ENCODE peak calls at places on chromosomes 2 and 18, in five cellular contexts. One of them, this sample, is unnamed.

GRCh38 chr2:154963509-154963908 is 265.0 kb downstream of the KCNJ3 start:
- DNase-seq in left ventricle myocardium superior: no peak
- DNase-seq in stimulated activated CD4-positive, alpha-beta T cell treated with anti-CD3 and anti-CD28 coated beads, Interleukin-15, amount 100 ng/mL, for 24 hours: no peak
- DNase-seq in activated CD4-positive, CD25-positive, alpha-beta regulatory T cell treated with anti-CD3 and anti-CD28 coated beads, Interleukin-2, amount 50 U/mL, for 16 hours: no peak
- DNase-seq in CD4-positive, alpha-beta memory T cell: no peak
- DNase-seq in this sample: no peak

GRCh38 chr2:54439582-54439981 is 16.5 kb upstream of the SPTBN1 start:
- DNase-seq in activated CD4-positive, CD25-positive, alpha-beta regulatory T cell treated with anti-CD3 and anti-CD28 coated beads, Interleukin-2, amount 50 U/mL, for 16 hours: no peak
- DNase-seq in left ventricle myocardium superior: no peak
- DNase-seq in stimulated activated CD4-positive, alpha-beta T cell treated with anti-CD3 and anti-CD28 coated beads, Interleukin-15, amount 100 ng/mL, for 24 hours: no peak
- DNase-seq in CD4-positive, alpha-beta memory T cell: no peak
- DNase-seq in this sample: no peak

GRCh38 chr2:33791625-33792024 is 192.5 kb upstream of the FAM98A start:
- DNase-seq in activated CD4-positive, CD25-positive, alpha-beta regulatory T cell treated with anti-CD3 and anti-CD28 coated beads, Interleukin-2, amount 50 U/mL, for 16 hours: no peak
- DNase-seq in stimulated activated CD4-positive, alpha-beta T cell treated with anti-CD3 and anti-CD28 coated beads, Interleukin-15, amount 100 ng/mL, for 24 hours: no peak
- DNase-seq in left ventricle myocardium superior: no peak
- DNase-seq in CD4-positive, alpha-beta memory T cell: no peak
- DNase-seq in this sample: no peak

GRCh38 chr2:105403241-105403784 is 4.5 kb upstream of the FHL2 start:
- DNase-seq in CD4-positive, alpha-beta memory T cell: no peak
- DNase-seq in stimulated activated CD4-positive, alpha-beta T cell treated with anti-CD3 and anti-CD28 coated beads, Interleukin-15, amount 100 ng/mL, for 24 hours: no peak
- DNase-seq in left ventricle myocardium superior: no peak
- DNase-seq in activated CD4-positive, CD25-positive, alpha-beta regulatory T cell treated with anti-CD3 and anti-CD28 coated beads, Interleukin-2, amount 50 U/mL, for 16 hours: no peak
- DNase-seq in this sample: no peak

GRCh38 chr18:63185979-63186378 is 133.6 kb downstream of the BCL2 start:
- DNase-seq in left ventricle myocardium superior: no peak
- DNase-seq in CD4-positive, alpha-beta memory T cell: no peak
- DNase-seq in activated CD4-positive, CD25-positive, alpha-beta regulatory T cell treated with anti-CD3 and anti-CD28 coated beads, Interleukin-2, amount 50 U/mL, for 16 hours: no peak
- DNase-seq in stimulated activated CD4-positive, alpha-beta T cell treated with anti-CD3 and anti-CD28 coated beads, Interleukin-15, amount 100 ng/mL, for 24 hours: no peak
- DNase-seq in this sample: no peak

GRCh38 chr2:40020997-40021396 is 241.9 kb upstream of the THUMPD2 start:
- DNase-seq in activated CD4-positive, CD25-positive, alpha-beta regulatory T cell treated with anti-CD3 and anti-CD28 coated beads, Interleukin-2, amount 50 U/mL, for 16 hours: no peak
- DNase-seq in left ventricle myocardium superior: no peak
- DNase-seq in CD4-positive, alpha-beta memory T cell: no peak
- DNase-seq in stimulated activated CD4-positive, alpha-beta T cell treated with anti-CD3 and anti-CD28 coated beads, Interleukin-15, amount 100 ng/mL, for 24 hours: no peak
- DNase-seq in this sample: no peak

GRCh38 chr2:145067631-145068030 is 547.7 kb upstream of the ZEB2 start:
- DNase-seq in left ventricle myocardium superior: no peak
- DNase-seq in stimulated activated CD4-positive, alpha-beta T cell treated with anti-CD3 and anti-CD28 coated beads, Interleukin-15, amount 100 ng/mL, for 24 hours: no peak
- DNase-seq in CD4-positive, alpha-beta memory T cell: no peak
- DNase-seq in activated CD4-positive, CD25-positive, alpha-beta regulatory T cell treated with anti-CD3 and anti-CD28 coated beads, Interleukin-2, amount 50 U/mL, for 16 hours: no peak
- DNase-seq in this sample: no peak

GRCh38 chr2:163681765-163682164 is 54.0 kb downstream of the FIGN start:
- DNase-seq in CD4-positive, alpha-beta memory T cell: no peak
- DNase-seq in left ventricle myocardium superior: no peak
- DNase-seq in activated CD4-positive, CD25-positive, alpha-beta regulatory T cell treated with anti-CD3 and anti-CD28 coated beads, Interleukin-2, amount 50 U/mL, for 16 hours: no peak
- DNase-seq in stimulated activated CD4-positive, alpha-beta T cell treated with anti-CD3 and anti-CD28 coated beads, Interleukin-15, amount 100 ng/mL, for 24 hours: no peak
- DNase-seq in this sample: no peak

GRCh38 chr2:238101891-238102841 is 2.0 kb downstream of the ESPNL start:
- DNase-seq in CD4-positive, alpha-beta memory T cell: no peak
- DNase-seq in left ventricle myocardium superior: no peak
- DNase-seq in stimulated activated CD4-positive, alpha-beta T cell treated with anti-CD3 and anti-CD28 coated beads, Interleukin-15, amount 100 ng/mL, for 24 hours: no peak
- DNase-seq in activated CD4-positive, CD25-positive, alpha-beta regulatory T cell treated with anti-CD3 and anti-CD28 coated beads, Interleukin-2, amount 50 U/mL, for 16 hours: no peak
- DNase-seq in this sample: no peak

GRCh38 chr2:198314559-198315153 is 510.3 kb downstream of the PLCL1 start:
- DNase-seq in activated CD4-positive, CD25-positive, alpha-beta regulatory T cell treated with anti-CD3 and anti-CD28 coated beads, Interleukin-2, amount 50 U/mL, for 16 hours: no peak
- DNase-seq in left ventricle myocardium superior: no peak
- DNase-seq in stimulated activated CD4-positive, alpha-beta T cell treated with anti-CD3 and anti-CD28 coated beads, Interleukin-15, amount 100 ng/mL, for 24 hours: no peak
- DNase-seq in CD4-positive, alpha-beta memory T cell: no peak
- DNase-seq in this sample: peak; percentile 54

GRCh38 chr2:184685999-184686841 is 87.9 kb downstream of the ZNF804A start:
- DNase-seq in CD4-positive, alpha-beta memory T cell: no peak
- DNase-seq in activated CD4-positive, CD25-positive, alpha-beta regulatory T cell treated with anti-CD3 and anti-CD28 coated beads, Interleukin-2, amount 50 U/mL, for 16 hours: no peak
- DNase-seq in left ventricle myocardium superior: no peak
- DNase-seq in stimulated activated CD4-positive, alpha-beta T cell treated with anti-CD3 and anti-CD28 coated beads, Interleukin-15, amount 100 ng/mL, for 24 hours: no peak
- DNase-seq in this sample: no peak

GRCh38 chr2:218569661-218570500 is 1.2 kb downstream of the CNOT9 start:
- DNase-seq in activated CD4-positive, CD25-positive, alpha-beta regulatory T cell treated with anti-CD3 and anti-CD28 coated beads, Interleukin-2, amount 50 U/mL, for 16 hours: no peak
- DNase-seq in CD4-positive, alpha-beta memory T cell: peak; percentile 54
- DNase-seq in stimulated activated CD4-positive, alpha-beta T cell treated with anti-CD3 and anti-CD28 coated beads, Interleukin-15, amount 100 ng/mL, for 24 hours: peak; percentile 12
- DNase-seq in left ventricle myocardium superior: peak; percentile 41
- DNase-seq in this sample: no peak

GRCh38 chr2:162041465-162041864 is 32.5 kb downstream of the DPP4 start:
- DNase-seq in CD4-positive, alpha-beta memory T cell: no peak
- DNase-seq in stimulated activated CD4-positive, alpha-beta T cell treated with anti-CD3 and anti-CD28 coated beads, Interleukin-15, amount 100 ng/mL, for 24 hours: no peak
- DNase-seq in left ventricle myocardium superior: no peak
- DNase-seq in activated CD4-positive, CD25-positive, alpha-beta regulatory T cell treated with anti-CD3 and anti-CD28 coated beads, Interleukin-2, amount 50 U/mL, for 16 hours: no peak
- DNase-seq in this sample: no peak

GRCh38 chr2:170878505-170878904 is 50.5 kb upstream of the GORASP2 start:
- DNase-seq in activated CD4-positive, CD25-positive, alpha-beta regulatory T cell treated with anti-CD3 and anti-CD28 coated beads, Interleukin-2, amount 50 U/mL, for 16 hours: no peak
- DNase-seq in stimulated activated CD4-positive, alpha-beta T cell treated with anti-CD3 and anti-CD28 coated beads, Interleukin-15, amount 100 ng/mL, for 24 hours: no peak
- DNase-seq in CD4-positive, alpha-beta memory T cell: no peak
- DNase-seq in left ventricle myocardium superior: no peak
- DNase-seq in this sample: no peak

GRCh38 chr2:196481323-196481695 is 158.2 kb upstream of the CCDC150 start:
- DNase-seq in CD4-positive, alpha-beta memory T cell: no peak
- DNase-seq in left ventricle myocardium superior: no peak
- DNase-seq in activated CD4-positive, CD25-positive, alpha-beta regulatory T cell treated with anti-CD3 and anti-CD28 coated beads, Interleukin-2, amount 50 U/mL, for 16 hours: no peak
- DNase-seq in stimulated activated CD4-positive, alpha-beta T cell treated with anti-CD3 and anti-CD28 coated beads, Interleukin-15, amount 100 ng/mL, for 24 hours: no peak
- DNase-seq in this sample: no peak

This sample was measured in naive thymus-derived CD4-positive, alpha-beta T cell.